ENCODE peak calls at places on chromosome 19, in six cellular contexts. Q is cardiac muscle cell, C is T-helper 2 cell, V is cardiac fibroblast, B is mucosa of gallbladder, R is fibroblast of the aortic adventitia. I is an unnamed sample.

GRCh38 chr19:942133-942645 is 16.4 kb downstream of the ARID3A start:
- DNase-seq in Q (no peak), C (no peak), V (no peak), B (no peak), R (no peak), I (no peak)

GRCh38 chr19:14440049-14440448 is 6.9 kb downstream of the PKN1 start:
- DNase-seq in Q (no peak), C (peak; percentile 65), V (peak; percentile 10), B (peak; percentile 61), R (no peak), I (no peak)

GRCh38 chr19:4446801-4447200 is 10.8 kb downstream of the UBXN6 start:
- DNase-seq in Q (no peak), C (no peak), V (no peak), B (no peak), R (no peak), I (no peak)

GRCh38 chr19:29259153-29259552 is 46.2 kb upstream of the UQCRFS1 start:
- DNase-seq in Q (no peak), C (no peak), V (peak; percentile 18), B (no peak), R (peak; percentile 6), I (no peak)

GRCh38 chr19:13029893-13030292 is 34.6 kb downstream of the NFIX start:
- DNase-seq in Q (no peak), C (no peak), V (no peak), B (no peak), R (peak; percentile 50), I (no peak)

GRCh38 chr19:58569943-58570670 is 3.0 kb downstream of the MZF1 start:
- DNase-seq in Q (no peak), C (no peak), V (no peak), B (no peak), R (no peak), I (no peak)

GRCh38 chr19:12864143-12864542 is 17.1 kb downstream of the DNASE2 start:
- DNase-seq in Q (no peak), C (no peak), V (no peak), B (no peak), R (no peak), I (no peak)

GRCh38 chr19:11078893-11079292 is 10.4 kb upstream of the LDLR start:
- DNase-seq in Q (no peak), C (no peak), V (no peak), B (no peak), R (no peak), I (no peak)

GRCh38 chr19:16021796-16022195 is 54.5 kb upstream of the TPM4 start:
- DNase-seq in Q (no peak), C (no peak), V (no peak), B (no peak), R (no peak), I (no peak)

GRCh38 chr19:31378404-31378803 is 29.2 kb upstream of the TSHZ3 start:
- DNase-seq in Q (no peak), C (no peak), V (peak; percentile 94), B (peak; percentile 61), R (peak; percentile 98), I (peak; percentile 84)

GRCh38 chr19:54311486-54311885 is 1.5 kb downstream of the LILRA5 start:
- DNase-seq in Q (no peak), C (no peak), V (no peak), B (no peak), R (no peak), I (no peak)

GRCh38 chr19:48630289-48631036 is 6.7 kb downstream of the DBP start:
- DNase-seq in Q (peak; percentile 53), C (no peak), V (peak; percentile 58), B (peak; percentile 81), R (peak; percentile 63), I (peak; percentile 51)

GRCh38 chr19:1394252-1395193 is 6.8 kb downstream of the GAMT start:
- DNase-seq in Q (no peak), C (no peak), V (no peak), B (no peak), R (no peak), I (no peak)

GRCh38 chr19:35340431-35340830 is 7.3 kb upstream of the FFAR1 start:
- DNase-seq in Q (no peak), C (no peak), V (no peak), B (no peak), R (no peak), I (no peak)

GRCh38 chr19:49716154-49716553 is 25.2 kb downstream of the CPT1C start:
- DNase-seq in Q (no peak), C (no peak), V (no peak), B (no peak), R (no peak), I (no peak)

GRCh38 chr19:55993492-55993891 is 6.9 kb downstream of the NLRP5 start:
- DNase-seq in Q (no peak), C (no peak), V (no peak), B (no peak), R (no peak), I (no peak)

GRCh38 chr19:12695997-12696365 is 450 bp downstream of the FBXW9 start:
- DNase-seq in Q (no peak), C (no peak), V (no peak), B (no peak), R (no peak), I (no peak)

GRCh38 chr19:8307400-8307964 is 676 bp downstream of the CD320 start:
- DNase-seq in Q (no peak), C (no peak), V (no peak), B (peak; percentile 7), R (no peak), I (no peak)

GRCh38 chr19:43618921-43619261 is 538 bp downstream of the ZNF428 start:
- DNase-seq in Q (no peak), C (no peak), V (no peak), B (no peak), R (peak; percentile 37), I (peak; percentile 36)

GRCh38 chr19:46391296-46392251 is 21.8 kb downstream of the CCDC8 start:
- DNase-seq in Q (no peak), C (no peak), V (no peak), B (no peak), R (no peak), I (no peak)

I was measured in brain microvascular endothelial cell.